ENCODE peak calls at places on chromosomes 4 and X, in four cellular contexts. W is Right ventricle myocardium superior, U is GM12878, P is H7. B is an unnamed sample.

GRCh38 chr4:26191353-26191752 is 129.5 kb upstream of the RBPJ start:
- DNase-seq in P (no peak), W (no peak), U (no peak), B (no peak)

GRCh38 chrX:39848243-39848642 is 249.5 kb downstream of the BCOR start:
- DNase-seq in W (no peak), U (no peak), P (no peak), B (no peak)

GRCh38 chrX:39759526-39760224 is 338.1 kb downstream of the BCOR start:
- DNase-seq in W (peak), U (no peak), P (peak), B (no peak)

GRCh38 chr4:95466791-95467190 is 82.0 kb downstream of the UNC5C start:
- DNase-seq in U (no peak), P (no peak), W (no peak), B (no peak)

GRCh38 chr4:152348670-152349069 is 187.2 kb downstream of the FBXW7 start:
- DNase-seq in U (no peak), W (no peak), P (peak), B (no peak)

GRCh38 chrX:40539214-40540142 is 41.3 kb upstream of the ATP6AP2 start:
- DNase-seq in P (peak), W (peak), U (peak), B (peak)

GRCh38 chr4:114599231-114600065 is 841 bp downstream of the UGT8 start:
- DNase-seq in U (no peak), W (no peak), P (peak), B (no peak)

GRCh38 chr4:31548823-31549222 is 828.7 kb downstream of the PCDH7 start:
- DNase-seq in P (no peak), U (no peak), W (no peak), B (no peak)

GRCh38 chrX:17380221-17380620 is 5.2 kb downstream of the NHS start:
- DNase-seq in P (no peak), U (no peak), W (no peak), B (no peak)

GRCh38 chrX:19893722-19894121 is 6.3 kb upstream of the SH3KBP1 start:
- DNase-seq in W (no peak), P (no peak), U (no peak), B (no peak)

GRCh38 chrX:149504226-149504914 is 736 bp downstream of the IDS start:
- DNase-seq in P (peak), W (no peak), U (no peak), B (no peak)

GRCh38 chr4:24722026-24722568 is 73.3 kb upstream of the SOD3 start:
- DNase-seq in W (no peak), U (no peak), P (no peak), B (no peak)

GRCh38 chr4:177696438-177696966 is 254.3 kb upstream of the AGA start:
- DNase-seq in P (peak), W (no peak), U (no peak), B (no peak)

GRCh38 chrX:48558270-48558669 is 16.0 kb upstream of the RBM3 start:
- DNase-seq in W (no peak), U (no peak), P (no peak), B (no peak)

GRCh38 chr4:17232575-17233253 is 279.2 kb downstream of the QDPR start:
- DNase-seq in W (peak), P (peak), U (no peak), B (no peak)

B was measured in psoas muscle.